ENCODE peak calls at places on chromosomes 7 and 10, in nine cellular contexts. A is Panc1; W is A549; S is stimulated activated naive CD8-positive, alpha-beta T cell treated with anti-CD3 and anti-CD28 coated beads, Interleukin-15, Interleukin-2, amounts not matched to agents 100 U/mL and 50 U/mL, for 24 hours; P is substantia nigra; V is non-pigmented ciliary epithelial cell; C is astrocyte of the spinal cord; H is LoVo; N is cardiac fibroblast. Q is an unnamed sample.

GRCh38 chr7:29988391-29989256 is 977 bp downstream of the SCRN1 start:
- DNase-seq in S (peak), H (peak), N (peak), W (peak), A (peak), V (peak), C (peak), P (no peak), Q (peak)

GRCh38 chr7:5557920-5558401 is 134.3 kb upstream of the TNRC18 start:
- DNase-seq in C (no peak), W (no peak), N (peak), S (peak), A (no peak), H (no peak), P (peak), V (no peak), Q (no peak)

GRCh38 chr10:69757553-69758309 is 44.0 kb upstream of the COL13A1 start:
- DNase-seq in W (no peak), A (no peak), H (no peak), V (no peak), C (peak), N (peak), P (peak), S (no peak), Q (no peak)

GRCh38 chr10:50347394-50347802 is 96.1 kb upstream of the ASAH2 start:
- DNase-seq in H (no peak), C (no peak), W (no peak), N (peak), S (peak), P (no peak), A (no peak), V (no peak), Q (no peak)

GRCh38 chr7:129990403-129991192 is 37.8 kb upstream of the UBE2H start:
- DNase-seq in N (no peak), A (no peak), P (no peak), C (no peak), S (no peak), V (no peak), W (no peak), H (no peak), Q (no peak)

GRCh38 chr7:36138209-36138608 is 14.8 kb upstream of the EEPD1 start:
- DNase-seq in S (no peak), H (no peak), V (no peak), W (no peak), P (no peak), N (no peak), C (no peak), A (no peak), Q (no peak)

GRCh38 chr10:52387744-52388143 is 73.7 kb downstream of the DKK1 start:
- DNase-seq in C (no peak), W (no peak), S (no peak), P (no peak), N (peak), H (peak), V (no peak), A (no peak), Q (no peak)

GRCh38 chr10:28631896-28632596 is 45.3 kb upstream of the BAMBI start:
- DNase-seq in C (peak), P (no peak), W (no peak), S (no peak), V (no peak), A (no peak), H (peak), N (no peak), Q (no peak)